ENCODE peak calls at places on chromosome 12, in seven cellular contexts. G, I, W, K, B, M and X are unnamed samples.

GRCh38 chr12:38324896-38325295 is 8.3 kb downstream of the ALG10B start:
- DNase-seq in G (peak; percentile 13), I (no peak), W (no peak), K (no peak), B (no peak), M (no peak), X (no peak)

GRCh38 chr12:96045566-96045965 is 10.2 kb upstream of the LTA4H start:
- DNase-seq in G (no peak), I (no peak), W (no peak), K (no peak), B (no peak), M (no peak), X (no peak)

GRCh38 chr12:9143137-9143536 is 27.4 kb upstream of the A2M start:
- DNase-seq in G (no peak), I (no peak), W (peak; percentile 52), K (no peak), B (no peak), M (no peak), X (no peak)

GRCh38 chr12:124837958-124838803 is 25.5 kb downstream of the SCARB1 start:
- DNase-seq in G (peak; percentile 45), I (peak; percentile 87), W (peak; percentile 99), K (peak; percentile 98), B (peak; percentile 100), M (no peak), X (peak; percentile 99)

GRCh38 chr12:79782197-79782890 is 91.6 kb upstream of the PAWR start:
- DNase-seq in G (no peak), I (no peak), W (no peak), K (peak; percentile 63), B (no peak), M (no peak), X (peak; percentile 66)

GRCh38 chr12:46556820-46557524 is 184.4 kb upstream of the SLC38A2 start:
- DNase-seq in G (no peak), I (no peak), W (peak; percentile 99), K (peak; percentile 66), B (peak; percentile 96), M (no peak), X (peak; percentile 71)

GRCh38 chr12:11648514-11649412 is 711 bp upstream of the ETV6 start:
- DNase-seq in G (peak; percentile 85), I (peak; percentile 76), W (peak; percentile 85), K (peak; percentile 92), B (peak; percentile 77), M (peak; percentile 93), X (peak; percentile 84)

GRCh38 chr12:105278043-105278697 is 42.2 kb upstream of the APPL2 start:
- DNase-seq in G (peak; percentile 54), I (no peak), W (no peak), K (peak; percentile 34), B (peak; percentile 24), M (no peak), X (peak; percentile 25)

GRCh38 chr12:49057888-49058287 is 2.7 kb downstream of the KMT2D start:
- DNase-seq in G (no peak), I (no peak), W (peak; percentile 19), K (no peak), B (no peak), M (peak; percentile 15), X (no peak)

GRCh38 chr12:104011265-104011664 is 38.7 kb downstream of the GLT8D2 start:
- DNase-seq in G (no peak), I (no peak), W (peak; percentile 92), K (peak; percentile 93), B (peak; percentile 92), M (no peak), X (peak; percentile 67)

GRCh38 chr12:6072302-6072752 is 52.1 kb downstream of the VWF start:
- DNase-seq in G (no peak), I (no peak), W (peak; percentile 93), K (peak; percentile 96), B (peak; percentile 36), M (no peak), X (peak; percentile 49)
- TF ChIP-seq CTCF in G (peak; percentile 13), I (no peak), W (peak; percentile 55), K (peak; percentile 68), B (no peak), M (no peak), X (peak; percentile 30)

DNA sequence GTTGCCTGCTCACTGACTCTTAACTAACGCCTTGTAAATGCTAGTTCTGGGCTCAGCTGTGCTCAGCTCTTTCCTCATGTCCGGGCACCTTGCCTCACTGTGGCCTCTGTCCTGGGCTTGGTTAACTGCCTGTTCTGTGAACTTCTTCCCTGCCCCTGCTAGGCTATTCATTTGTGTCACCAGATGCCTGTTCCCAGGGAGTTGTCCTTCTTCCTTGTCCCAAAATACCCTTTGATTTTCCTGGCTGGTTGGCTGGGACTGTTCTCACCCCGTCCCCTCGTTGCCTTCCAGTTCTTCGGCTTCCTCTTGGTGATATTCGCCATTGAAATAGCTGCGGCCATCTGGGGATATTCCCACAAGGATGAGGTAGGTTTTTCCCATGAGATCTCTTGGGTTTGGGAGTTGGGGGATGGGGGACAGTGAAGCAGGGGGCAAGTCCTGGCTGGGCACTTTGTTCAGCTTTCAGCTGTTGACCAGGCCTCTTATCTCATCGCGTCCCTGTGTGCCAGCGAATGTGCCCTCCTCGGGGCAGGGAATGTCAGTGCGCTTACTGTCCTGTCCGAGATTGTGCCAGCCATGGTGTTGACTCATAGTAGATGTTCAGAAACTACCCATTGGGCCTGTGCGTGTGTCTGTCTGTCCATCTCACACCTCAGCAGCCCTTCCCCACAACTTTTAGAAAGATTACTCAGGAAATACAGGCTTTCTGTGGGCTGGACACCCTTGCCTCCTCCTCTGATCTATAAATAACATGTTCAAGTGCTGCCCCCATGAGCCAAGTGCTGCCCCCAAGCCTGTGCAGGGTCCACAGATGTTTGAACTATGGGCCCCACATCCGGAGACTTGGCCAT is 33.1 kb downstream of the CD9 start:
- DNase-seq in G (no peak), I (no peak), W (no peak), K (no peak), B (no peak), M (no peak), X (peak; percentile 29)
- H3K4me3 ChIP-seq in G (no peak overlapping the region), I (no peak overlapping the region), W (no peak overlapping the region), K (no peak overlapping the region), B (no peak overlapping the region), M (no peak overlapping the region), X (no peak overlapping the region)

DNA sequence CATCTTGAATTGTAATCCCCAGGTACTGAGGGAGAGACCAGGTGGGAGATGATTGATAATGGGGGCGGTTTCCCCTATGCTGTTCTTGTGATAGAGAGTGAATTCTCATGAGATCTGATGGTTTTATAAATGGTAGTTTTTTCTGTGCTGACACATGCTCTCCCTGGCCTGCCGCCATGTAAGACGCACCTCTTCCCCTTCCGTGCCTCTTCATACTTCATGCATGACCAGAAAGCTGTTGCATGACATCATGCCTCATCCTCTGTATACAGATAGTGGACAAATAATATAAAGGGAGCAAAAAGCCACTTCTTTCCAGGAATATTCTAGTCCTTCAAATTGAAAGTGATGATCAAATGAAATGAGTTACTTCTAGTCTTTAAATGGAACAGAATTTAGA is 47.2 kb upstream of the LRIG3 start:
- DNase-seq in G (no peak), I (no peak), W (peak; percentile 73), K (peak; percentile 44), B (no peak), M (no peak), X (no peak)
- TF ChIP-seq CTCF in G (no peak), I (no peak), W (no peak), K (no peak), B (no peak), M (no peak), X (no peak)

DNA sequence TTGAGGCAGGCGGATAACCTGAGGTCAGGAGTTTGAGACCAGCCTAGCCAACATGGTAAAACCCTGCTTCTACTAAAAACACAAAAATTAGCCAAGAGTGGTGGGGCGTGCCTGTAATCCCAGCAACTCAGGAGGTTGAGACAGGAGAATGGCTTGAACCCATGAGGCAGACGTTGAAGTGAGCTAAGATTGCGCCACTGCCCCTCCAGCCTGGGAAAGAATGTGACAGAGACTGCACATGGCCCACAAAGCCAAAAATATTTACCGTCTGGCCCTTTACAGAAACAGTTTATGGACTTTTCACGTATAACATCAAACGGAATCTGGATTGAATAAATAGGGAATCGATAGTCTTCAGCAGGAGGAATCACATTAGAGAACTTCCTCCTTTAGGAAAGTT is 3.5 kb downstream of the RSRC2 start:
- DNase-seq in G (no peak), I (no peak), W (peak; percentile 63), K (peak; percentile 64), B (no peak), M (no peak), X (peak; percentile 95)
- H3K4me3 ChIP-seq in G (no peak overlapping the region), I (no peak overlapping the region), W (peak overlapping the region; percentile 70), K (peak overlapping the region; percentile 1), B (peak overlapping the region; percentile 95), M (peak overlapping the region; percentile 66), X (peak overlapping the region; percentile 78)